ENCODE peak calls at places on chromosomes 4 and X, in four cellular contexts. V is GM12878, L is HepG2, J is HCT116. C is an unnamed sample.

GRCh38 chr4:153916273-153916755 is 127.4 kb upstream of the SFRP2 start:
- DNase-seq in J (no peak), L (no peak), V (peak; percentile 51), C (no peak)

GRCh38 chrX:10569946-10570345 is 50.4 kb downstream of the MID1 start:
- DNase-seq in L (no peak), V (no peak), J (no peak), C (no peak)

GRCh38 chrX:13923845-13924244 is 105.8 kb downstream of the GEMIN8 start:
- DNase-seq in L (no peak), V (no peak), J (no peak), C (no peak)

GRCh38 chr4:41290486-41290885 is 33.8 kb downstream of the UCHL1 start:
- DNase-seq in L (no peak), J (no peak), V (no peak), C (no peak)

GRCh38 chrX:110021180-110022022 is 18.5 kb downstream of the TMEM164 start:
- DNase-seq in J (no peak), V (no peak), L (no peak), C (no peak)

GRCh38 chr4:24924309-24924781 is 11.5 kb upstream of the CCDC149 start:
- DNase-seq in L (no peak), V (no peak), J (no peak), C (no peak)

GRCh38 chr4:81454498-81454897 is 17.2 kb downstream of the RASGEF1B start:
- DNase-seq in J (no peak), V (no peak), L (no peak), C (no peak)

GRCh38 chr4:184885602-184886001 is 59.8 kb upstream of the ACSL1 start:
- DNase-seq in J (no peak), V (no peak), L (no peak), C (no peak)

GRCh38 chrX:79270401-79270800 is 96.7 kb downstream of the ITM2A start:
- DNase-seq in J (no peak), L (no peak), V (peak; percentile 63), C (peak; percentile 40)
- TF ChIP-seq JUND in J (no peak), L (no peak), V (no peak), C (no peak)

DNA sequence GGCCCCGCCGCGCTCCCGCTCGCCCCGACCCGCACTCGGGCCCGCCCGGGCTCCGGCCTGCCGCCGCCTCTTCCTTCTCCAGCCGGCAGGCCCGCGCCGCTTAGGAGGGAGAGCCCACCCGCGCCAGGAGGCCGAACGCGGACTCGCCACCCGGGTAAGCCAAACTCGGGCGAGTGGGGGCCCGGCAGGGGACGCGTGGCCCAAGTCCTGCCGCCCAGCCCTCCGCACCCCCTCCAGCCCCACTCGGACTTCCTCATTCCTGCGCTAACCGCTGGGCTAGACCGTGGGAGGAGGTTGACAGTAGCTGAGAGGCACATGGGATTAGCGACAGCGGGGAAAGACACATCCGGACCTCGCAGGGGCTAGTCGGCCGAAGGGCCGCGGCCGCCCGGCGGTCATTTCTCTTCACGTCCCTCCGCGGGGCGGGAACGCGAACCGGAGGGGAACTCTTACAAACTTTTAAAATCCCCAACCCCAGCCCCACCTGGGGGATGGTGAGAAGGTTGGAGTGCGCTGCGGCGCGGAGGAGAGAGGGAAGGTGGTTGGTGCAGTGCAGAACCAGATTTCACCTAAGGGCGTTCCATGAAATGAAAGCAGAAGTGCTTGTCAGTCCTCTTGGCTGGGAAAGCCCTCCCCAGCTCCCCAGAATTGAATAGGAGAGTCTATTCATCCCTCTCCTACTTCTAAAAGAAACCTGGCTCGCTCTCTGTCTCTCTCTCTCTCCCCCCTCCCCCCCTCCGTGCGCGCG is 650 bp downstream of the NFKB1 start:
- DNase-seq in L (peak; percentile 73), V (peak; percentile 54), J (peak; percentile 75), C (peak; percentile 94)
- TF ChIP-seq JUND in L (no peak), V (no peak), J (no peak), C (no peak)

GRCh38 chrX:72307646-72308051 is 1.9 kb upstream of the CITED1 start:
- DNase-seq in L (no peak), J (no peak), V (no peak), C (no peak)

GRCh38 chrX:72306851-72307645 is 1.3 kb upstream of the CITED1 start:
- DNase-seq in V (no peak), J (peak; percentile 22), L (peak; percentile 17), C (peak; percentile 59)

GRCh38 chrX:72308209-72308565 is 2.5 kb upstream of the CITED1 start:
- DNase-seq in J (no peak), L (no peak), V (no peak), C (no peak)

GRCh38 chrX:72309297-72310071 is 3.8 kb upstream of the CITED1 start:
- DNase-seq in L (no peak), V (no peak), J (no peak), C (no peak)

DNA sequence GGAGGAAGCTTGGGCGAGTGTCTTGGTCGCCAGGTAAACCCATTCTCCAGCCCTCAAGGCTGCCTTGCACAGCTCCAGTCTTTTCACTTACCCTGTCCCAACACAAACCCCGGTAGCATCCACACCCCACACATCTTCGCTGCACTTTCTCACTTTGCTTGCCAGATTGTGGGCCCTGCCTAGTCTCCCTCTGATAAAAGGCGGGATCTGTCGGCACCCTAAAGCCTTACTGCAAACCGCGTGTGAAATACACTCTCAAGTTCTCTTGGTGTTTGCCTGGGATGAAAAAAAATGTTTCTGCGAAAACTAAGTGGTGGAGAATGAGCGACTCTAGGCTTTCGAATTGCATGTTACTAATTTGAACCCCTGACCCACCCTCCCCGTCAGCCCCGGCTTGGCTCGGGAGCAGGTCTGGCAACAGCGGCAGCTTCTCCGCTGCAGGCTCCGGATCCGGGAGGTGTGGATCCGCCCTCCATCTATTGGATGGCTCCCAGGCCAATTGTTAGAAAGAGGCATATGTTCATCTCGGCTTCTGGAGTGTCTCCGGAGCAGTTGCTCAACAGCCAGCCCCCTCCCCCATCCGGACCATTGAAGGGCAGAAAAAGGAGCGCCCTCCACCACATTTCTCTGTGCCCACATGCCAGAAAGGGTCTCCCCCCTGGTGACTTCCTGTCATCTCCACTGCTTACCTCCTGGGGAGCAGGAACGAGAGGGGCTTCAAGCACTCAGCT is 3.0 kb upstream of the CITED1 start:
- DNase-seq in V (no peak), L (peak; percentile 27), J (peak; percentile 34), C (peak; percentile 32)
- TF ChIP-seq JUND in V (no peak), L (no peak), J (peak; percentile 52), C (no peak)

GRCh38 chr4:60019180-60019579 is 1180.9 kb upstream of the ADGRL3 start:
- DNase-seq in L (no peak), J (no peak), V (no peak), C (peak; percentile 7)
- TF ChIP-seq JUND in L (no peak), J (no peak), V (no peak), C (no peak)

GRCh38 chr4:142416121-142416520 is 430.0 kb downstream of the INPP4B start:
- DNase-seq in V (no peak), J (no peak), L (no peak), C (no peak)
- TF ChIP-seq JUND in V (no peak), J (no peak), L (no peak), C (no peak)

C was measured in T47D.